ENCODE peak calls at places on chromosome 14, in four cellular contexts. L is HCT116, H is A549, M is GM12878. J is an unnamed sample.

GRCh38 chr14:34461334-34462131 is 507 bp downstream of the SPTSSA start:
- DNase-seq in L (peak), M (no peak), H (peak), J (peak)

GRCh38 chr14:86799244-86799647 is 1193.7 kb downstream of the GALC start:
- DNase-seq in H (no peak), L (no peak), M (no peak), J (peak)

GRCh38 chr14:43014338-43014737 is 1407.7 kb downstream of the LRFN5 start:
- DNase-seq in H (no peak), M (no peak), L (no peak), J (no peak)

GRCh38 chr14:32382704-32383103 is 53.6 kb downstream of the AKAP6 start:
- DNase-seq in H (no peak), L (no peak), M (no peak), J (no peak)

GRCh38 chr14:34081576-34082136 is 130.8 kb upstream of the EGLN3 start:
- DNase-seq in M (no peak), H (peak), L (peak), J (no peak)

GRCh38 chr14:38941485-38941884 is 161.6 kb downstream of the SEC23A start:
- DNase-seq in H (no peak), M (no peak), L (no peak), J (no peak)

GRCh38 chr14:64549805-64550538 is at the start of gene PPP1R36:
- DNase-seq in M (no peak), L (no peak), H (no peak), J (peak)

GRCh38 chr14:22276913-22277816 is 311.9 kb downstream of the DAD1 start:
- DNase-seq in M (no peak), L (peak), H (no peak), J (peak)

GRCh38 chr14:55904086-55904485 is 214.1 kb upstream of the PELI2 start:
- DNase-seq in H (no peak), L (no peak), M (no peak), J (no peak)

GRCh38 chr14:59123975-59124374 is 64.5 kb upstream of the DAAM1 start:
- DNase-seq in L (no peak), M (no peak), H (peak), J (no peak)

GRCh38 chr14:104366931-104367810 is 212.4 kb upstream of the C14orf180 start:
- DNase-seq in L (no peak), H (no peak), M (no peak), J (no peak)

GRCh38 chr14:32263939-32264567 is 61.0 kb upstream of the RNU6-8 start:
- DNase-seq in H (no peak), L (no peak), M (no peak), J (no peak)

GRCh38 chr14:89258728-89259273 is 158.2 kb downstream of the FOXN3 start:
- DNase-seq in M (no peak), L (no peak), H (no peak), J (no peak)

GRCh38 chr14:30375280-30375892 is 183.6 kb upstream of the G2E3 start:
- DNase-seq in H (peak), M (no peak), L (peak), J (peak)

GRCh38 chr14:104708606-104709268 is 15.3 kb upstream of the ADSS1 start:
- DNase-seq in L (no peak), H (peak), M (no peak), J (peak)

GRCh38 chr14:72543325-72543724 is 350.6 kb downstream of the DPF3 start:
- DNase-seq in H (no peak), M (no peak), L (no peak), J (no peak)

GRCh38 chr14:69501362-69501964 is 16.9 kb downstream of the PLEKHD1 start:
- DNase-seq in M (no peak), H (no peak), L (no peak), J (no peak)

GRCh38 chr14:74293621-74294020 is 9.1 kb downstream of the ABCD4 start:
- DNase-seq in M (no peak), L (no peak), H (no peak), J (no peak)

GRCh38 chr14:72906879-72907278 is 13.0 kb upstream of the DPF3 start:
- DNase-seq in L (no peak), H (no peak), M (no peak), J (no peak)

GRCh38 chr14:104894331-104895206 is 29.5 kb downstream of the CEP170B start:
- DNase-seq in L (no peak), H (no peak), M (no peak), J (no peak)

GRCh38 chr14:104293851-104294627 is 155.7 kb downstream of the KIF26A start:
- DNase-seq in L (no peak), H (peak), M (no peak), J (no peak)

GRCh38 chr14:63443361-63443760 is 99.8 kb downstream of the PPP2R5E start:
- DNase-seq in H (no peak), L (no peak), M (no peak), J (no peak)

GRCh38 chr14:39555749-39556148 is 123.5 kb upstream of the FBXO33 start:
- DNase-seq in M (no peak), H (no peak), L (no peak), J (no peak)

GRCh38 chr14:50070230-50070629 is 46.1 kb downstream of the VCPKMT start:
- DNase-seq in H (no peak), L (no peak), M (no peak), J (no peak)

GRCh38 chr14:79165460-79166080 is 995.4 kb downstream of the NRXN3 start:
- DNase-seq in M (no peak), L (no peak), H (no peak), J (no peak)

GRCh38 chr14:78153069-78153351 is 17.2 kb upstream of the NRXN3 start:
- DNase-seq in L (no peak), M (no peak), H (no peak), J (no peak)

GRCh38 chr14:97366400-97366799 is 569.2 kb downstream of the VRK1 start:
- DNase-seq in L (no peak), M (no peak), H (no peak), J (no peak)

GRCh38 chr14:93231129-93231979 is 24.3 kb downstream of the UBR7 start:
- DNase-seq in H (peak), M (no peak), L (no peak), J (no peak)

GRCh38 chr14:100557658-100558057 is 29.6 kb downstream of the BEGAIN start:
- DNase-seq in H (no peak), L (no peak), M (no peak), J (no peak)

GRCh38 chr14:99537399-99537798 is 56.2 kb downstream of the CCNK start:
- DNase-seq in L (no peak), H (peak), M (no peak), J (no peak)

GRCh38 chr14:91413547-91414474 is 3.8 kb downstream of the CCDC88C start:
- DNase-seq in M (no peak), H (no peak), L (no peak), J (no peak)

GRCh38 chr14:85420707-85421106 is 109.2 kb upstream of the FLRT2 start:
- DNase-seq in M (no peak), L (no peak), H (no peak), J (no peak)

GRCh38 chr14:31320216-31320615 is 100.1 kb downstream of the HEATR5A start:
- DNase-seq in M (no peak), L (no peak), H (no peak), J (no peak)

GRCh38 chr14:93712838-93713724 is 75.2 kb downstream of the PRIMA1 start:
- DNase-seq in H (no peak), M (no peak), L (no peak), J (no peak)

GRCh38 chr14:59268011-59268410 is 79.5 kb downstream of the DAAM1 start:
- DNase-seq in M (no peak), H (no peak), L (no peak), J (no peak)

GRCh38 chr14:83473846-83474245 is 1940.2 kb upstream of the SEL1L start:
- DNase-seq in L (no peak), H (no peak), M (no peak), J (no peak)

GRCh38 chr14:81363746-81364400 is 36.3 kb downstream of the STON2 start:
- DNase-seq in H (no peak), L (no peak), M (no peak), J (no peak)

GRCh38 chr14:86838363-86838762 is 1154.6 kb downstream of the GALC start:
- DNase-seq in L (no peak), H (no peak), M (no peak), J (peak)

GRCh38 chr14:41072776-41073175 is 533.9 kb upstream of the LRFN5 start:
- DNase-seq in M (no peak), H (no peak), L (no peak), J (no peak)

DNA sequence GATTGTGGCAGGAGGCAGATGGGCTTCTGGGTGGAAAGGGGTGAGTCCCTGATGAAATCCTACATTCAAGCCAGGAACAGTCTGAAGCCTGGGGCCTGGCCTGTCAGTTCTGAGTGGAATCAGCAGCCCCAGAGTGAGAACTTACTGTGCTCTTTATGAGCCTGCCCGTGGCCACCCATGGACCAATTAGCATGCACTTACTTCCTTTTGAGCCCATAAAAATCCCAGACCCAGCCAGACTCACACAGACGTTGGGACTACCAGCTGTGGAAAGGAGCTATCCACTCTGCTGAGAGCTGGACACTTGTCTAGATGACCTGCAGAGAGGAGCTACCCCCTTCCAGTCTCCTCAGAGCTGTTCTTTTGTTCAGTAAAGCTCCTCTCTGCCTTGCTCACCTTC is 104.5 kb downstream of the MNAT1 start:
- DNase-seq in L (no peak), M (no peak), H (no peak), J (no peak)
- H3K4me3 ChIP-seq in L (no peak), M (no peak), H (no peak), J (no peak)

DNA sequence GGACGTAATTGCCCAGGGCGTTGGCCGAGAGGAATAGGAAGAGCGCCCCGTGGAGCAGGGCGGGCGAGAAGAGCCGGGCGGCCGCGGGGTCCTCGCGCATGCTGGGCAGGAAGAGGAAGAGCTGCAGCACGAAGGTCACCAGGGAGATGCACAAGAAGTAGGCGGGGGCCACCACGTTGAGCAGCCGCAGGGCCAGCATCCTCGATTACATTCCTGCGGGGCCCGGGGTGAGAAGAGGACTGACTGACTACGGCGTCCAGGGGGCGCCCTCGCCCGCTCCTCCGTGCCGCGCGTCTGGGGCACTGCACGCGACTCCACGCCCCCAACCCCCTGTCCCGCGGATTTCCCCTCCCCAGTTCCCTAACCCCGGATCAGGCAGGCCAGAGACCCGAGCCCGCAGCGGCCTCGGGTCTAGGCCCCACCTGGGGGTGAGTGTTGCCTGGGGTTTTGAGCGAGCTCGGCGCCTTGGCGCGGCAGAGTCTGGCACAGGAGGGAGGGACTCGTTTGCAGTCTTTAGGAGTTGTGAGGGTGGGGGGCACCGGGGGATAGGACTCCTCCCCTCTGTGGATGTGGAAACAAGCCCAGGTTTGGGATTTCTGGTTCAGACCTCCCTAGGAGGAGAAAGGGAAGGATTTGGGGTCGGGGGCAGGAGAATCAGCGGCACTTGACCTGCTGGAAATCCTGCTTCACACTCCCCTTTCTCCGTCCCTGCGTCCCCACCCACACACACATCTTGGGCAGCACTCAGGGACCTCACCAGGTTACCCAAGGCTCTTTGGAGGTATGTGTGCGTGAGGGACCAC is 1.9 kb downstream of the ZDHHC22 start:
- DNase-seq in H (peak), L (peak), M (no peak), J (peak)
- TF ChIP-seq CTCF in H (peak), L (peak), M (peak), J (peak)

DNA sequence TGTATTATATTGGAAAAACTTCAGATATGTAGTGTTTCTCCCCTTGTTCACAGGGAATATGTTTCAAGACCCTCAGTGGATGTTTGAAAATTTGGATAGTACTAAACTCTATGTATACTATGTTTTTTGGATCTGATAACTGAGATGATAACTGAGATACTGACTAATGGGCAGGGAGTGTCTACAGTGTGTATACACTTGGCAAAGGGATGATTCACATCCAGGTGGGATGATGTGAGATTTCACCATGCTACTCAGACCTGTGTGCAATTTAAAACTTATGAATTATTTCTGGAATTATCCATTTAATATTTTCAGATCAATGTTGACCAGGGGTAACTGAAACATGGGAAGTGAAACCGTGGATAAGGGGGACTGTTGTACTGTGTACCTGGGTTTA is 13.8 kb downstream of the RAD51B start:
- DNase-seq in H (no peak), M (no peak), L (no peak), J (no peak)
- TF ChIP-seq MAX in H (no peak), M (no peak), L (no peak), J (no peak)

GRCh38 chr14:52263190-52263589 is 4.3 kb upstream of the PTGDR start:
- DNase-seq in L (no peak), M (no peak), H (no peak), J (peak)
- H3K4me3 ChIP-seq in L (no peak), M (no peak), H (no peak), J (no peak)

GRCh38 chr14:37469650-37470049 is 125.4 kb downstream of the FOXA1 start:
- DNase-seq in M (no peak), L (no peak), H (no peak), J (no peak)
- TF ChIP-seq CTCF in M (no peak), L (no peak), H (no peak), J (no peak)

J was measured in NB4.